ENCODE peak calls at places on chromosomes 6 and 20, in eight cellular contexts. I, L, S, K, B, W, M and X are unnamed samples.
A peak's percentile ranks its signal among the peaks of the same experiment; 100 is the strongest.

GRCh38 chr6:9606435-9607134 is 808.3 kb downstream of the TFAP2A start:
- DNase-seq in I (no peak), L (no peak), S (no peak), K (peak; percentile 79), B (no peak), W (no peak), M (no peak), X (no peak)

GRCh38 chr6:157223486-157223885 is 99.8 kb downstream of the TMEM242 start:
- DNase-seq in I (no peak), L (no peak), S (no peak), K (no peak), B (no peak), W (no peak), M (no peak), X (no peak)

GRCh38 chr20:48759631-48760245 is 68.1 kb downstream of the PREX1 start:
- DNase-seq in I (no peak), L (no peak), S (no peak), K (no peak), B (no peak), W (no peak), M (no peak), X (no peak)

GRCh38 chr6:170522565-170523183 is 30.4 kb downstream of the PSMB1 start:
- DNase-seq in I (peak; percentile 12), L (peak; percentile 28), S (peak; percentile 51), K (peak; percentile 76), B (peak; percentile 34), W (no peak), M (peak; percentile 57), X (no peak)

GRCh38 chr6:141264101-141264500 is 868.6 kb upstream of the GJE1 start:
- DNase-seq in I (no peak), L (no peak), S (no peak), K (no peak), B (no peak), W (no peak), M (no peak), X (no peak)

GRCh38 chr6:146990284-146990683 is 213.9 kb upstream of the STXBP5 start:
- DNase-seq in I (no peak), L (no peak), S (no peak), K (no peak), B (peak; percentile 54), W (no peak), M (no peak), X (no peak)

GRCh38 chr20:53547664-53548239 is 45.9 kb downstream of the ZNF217 start:
- DNase-seq in I (peak; percentile 42), L (peak; percentile 78), S (peak; percentile 71), K (peak; percentile 90), B (peak; percentile 86), W (peak; percentile 70), M (peak; percentile 70), X (peak; percentile 51)

GRCh38 chr20:64256282-64256947 is 867 bp downstream of the PCMTD2 start:
- DNase-seq in I (no peak), L (no peak), S (no peak), K (no peak), B (peak; percentile 43), W (no peak), M (peak; percentile 56), X (no peak)

GRCh38 chr20:54340667-54341081 is 132.8 kb downstream of the PFDN4 start:
- DNase-seq in I (no peak), L (no peak), S (no peak), K (no peak), B (peak; percentile 69), W (no peak), M (no peak), X (no peak)

GRCh38 chr20:1830240-1830639 is 65.0 kb upstream of the SIRPA start:
- DNase-seq in I (peak; percentile 56), L (peak; percentile 81), S (peak; percentile 61), K (no peak), B (peak; percentile 100), W (no peak), M (no peak), X (peak; percentile 83)

GRCh38 chr6:42239736-42240375 is 22.2 kb upstream of the MRPS10 start:
- DNase-seq in I (no peak), L (no peak), S (no peak), K (no peak), B (peak; percentile 83), W (no peak), M (no peak), X (peak; percentile 87)

GRCh38 chr6:30219244-30219643 is 6.0 kb upstream of the TRIM26 start:
- DNase-seq in I (no peak), L (peak; percentile 74), S (peak; percentile 72), K (peak; percentile 78), B (peak; percentile 73), W (peak; percentile 52), M (peak; percentile 82), X (peak; percentile 63)

GRCh38 chr6:25027221-25027916 is 91.6 kb upstream of the RIPOR2 start:
- DNase-seq in I (no peak), L (no peak), S (no peak), K (peak; percentile 69), B (no peak), W (peak; percentile 92), M (peak; percentile 96), X (no peak)

GRCh38 chr20:32439132-32439829 is 81.2 kb downstream of the ASXL1 start:
- DNase-seq in I (no peak), L (peak; percentile 17), S (no peak), K (no peak), B (peak; percentile 96), W (no peak), M (no peak), X (no peak)

GRCh38 chr6:24972551-24972950 is 36.8 kb upstream of the RIPOR2 start:
- DNase-seq in I (no peak), L (no peak), S (no peak), K (no peak), B (no peak), W (no peak), M (no peak), X (no peak)

GRCh38 chr6:47722178-47722577 is 23.8 kb downstream of the ADGRF4 start:
- DNase-seq in I (no peak), L (no peak), S (no peak), K (no peak), B (no peak), W (no peak), M (no peak), X (no peak)

GRCh38 chr20:41669708-41670263 is 51.6 kb upstream of the CHD6 start:
- DNase-seq in I (no peak), L (no peak), S (no peak), K (peak; percentile 11), B (peak; percentile 3), W (peak; percentile 69), M (no peak), X (peak; percentile 7)

GRCh38 chr6:158783851-158784250 is 35.3 kb downstream of the EZR start:
- DNase-seq in I (no peak), L (no peak), S (no peak), K (no peak), B (no peak), W (no peak), M (no peak), X (no peak)

GRCh38 chr6:22134308-22134707 is 162.5 kb downstream of the PRL start:
- DNase-seq in I (no peak), L (no peak), S (no peak), K (no peak), B (no peak), W (no peak), M (no peak), X (no peak)

GRCh38 chr6:30884521-30885480 is 482 bp downstream of the DDR1 start:
- DNase-seq in I (no peak), L (peak; percentile 70), S (peak; percentile 77), K (peak; percentile 81), B (peak; percentile 75), W (no peak), M (peak; percentile 48), X (peak; percentile 83)

GRCh38 chr20:25005220-25005619 is 12.7 kb upstream of the APMAP start:
- DNase-seq in I (no peak), L (no peak), S (no peak), K (no peak), B (peak; percentile 31), W (no peak), M (no peak), X (no peak)

GRCh38 chr6:389143-389542 is 2.4 kb upstream of the IRF4 start:
- DNase-seq in I (no peak), L (no peak), S (no peak), K (no peak), B (no peak), W (no peak), M (no peak), X (no peak)
- H2AFZ ChIP-seq in I (no peak overlapping the region), L (no peak overlapping the region), S (no peak overlapping the region), K (no peak overlapping the region), B (no peak overlapping the region), W (peak overlapping the region; percentile 12), M (no peak overlapping the region), X (no peak overlapping the region)

DNA sequence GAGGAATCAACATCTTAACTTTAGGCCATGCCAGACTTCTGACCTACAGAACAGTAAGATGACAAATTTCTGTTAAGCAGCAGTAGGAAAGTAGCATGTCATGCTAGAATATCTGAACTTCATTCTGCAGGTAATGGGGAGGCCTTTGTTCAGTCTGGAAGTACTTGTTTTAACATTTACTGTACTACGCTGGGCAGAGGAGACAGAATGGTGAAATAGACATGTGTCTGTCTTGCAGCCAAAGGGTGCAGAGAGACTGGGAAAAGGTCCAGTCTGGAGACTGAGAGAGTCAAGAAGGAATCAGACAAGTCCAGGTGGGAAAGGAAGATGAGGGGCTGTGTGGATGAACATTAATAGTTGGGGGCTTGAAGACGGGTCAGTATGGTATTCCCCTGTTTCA is 17.5 kb upstream of the ZBTB2 start:
- DNase-seq in I (no peak), L (no peak), S (no peak), K (no peak), B (no peak), W (no peak), M (no peak), X (no peak)
- H3K9me2 ChIP-seq in I (no peaks in the 10 kb centered on the region), L (no peaks in the 10 kb centered on the region), S (no peaks in the 10 kb centered on the region), K (no peaks in the 10 kb centered on the region), B (no peaks in the 10 kb centered on the region), W (no peaks in the 10 kb centered on the region), M (no peaks in the 10 kb centered on the region), X (no peaks in the 10 kb centered on the region)

GRCh38 chr6:395432-396125 is 4.0 kb downstream of the IRF4 start:
- DNase-seq in I (no peak), L (no peak), S (no peak), K (no peak), B (no peak), W (no peak), M (no peak), X (no peak)
- H3K27me3 ChIP-seq in I (peaks cover 12% of the 10 kb centered on the region), L (peaks cover 90% of the 10 kb centered on the region), S (peaks cover 86% of the 10 kb centered on the region), K (peaks cover 53% of the 10 kb centered on the region), B (peaks cover 80% of the 10 kb centered on the region), W (no peaks in the 10 kb centered on the region), M (no peaks in the 10 kb centered on the region), X (peaks cover 45% of the 10 kb centered on the region)

GRCh38 chr6:105911106-105911629 is 175.0 kb upstream of the PRDM1 start:
- DNase-seq in I (no peak), L (no peak), S (no peak), K (no peak), B (no peak), W (no peak), M (no peak), X (no peak)
- H2AFZ ChIP-seq in I (no peak overlapping the region), L (no peak overlapping the region), S (no peak overlapping the region), K (peak overlapping the region; percentile 28), B (no peak overlapping the region), W (no peak overlapping the region), M (peak overlapping the region; percentile 20), X (no peak overlapping the region)

GRCh38 chr20:8043687-8044278 is 24.2 kb upstream of the TMX4 start:
- DNase-seq in I (peak; percentile 60), L (peak; percentile 82), S (peak; percentile 44), K (peak; percentile 84), B (peak; percentile 71), W (peak; percentile 71), M (peak; percentile 83), X (peak; percentile 44)
- H3K9me2 ChIP-seq in I (no peaks in the 10 kb centered on the region), L (no peaks in the 10 kb centered on the region), S (no peaks in the 10 kb centered on the region), K (no peaks in the 10 kb centered on the region), B (no peaks in the 10 kb centered on the region), W (no peaks in the 10 kb centered on the region), M (no peaks in the 10 kb centered on the region), X (no peaks in the 10 kb centered on the region)